ENCODE peak calls at places on chromosomes 1 and 21, in four cellular contexts. E is astrocyte of the spinal cord; F is CD8-positive, alpha-beta T cell; O is astrocyte of the cerebellum. V is an unnamed sample.

GRCh38 chr1:207423560-207424292 is 30.4 kb upstream of the CR2 start:
- DNase-seq in E (no peak), F (no peak), O (no peak), V (no peak)

GRCh38 chr1:119783354-119784126 is 14.8 kb upstream of the HMGCS2 start:
- DNase-seq in E (no peak), F (no peak), O (no peak), V (no peak)

GRCh38 chr1:12052008-12052573 is 11.0 kb upstream of the TNFRSF8 start:
- DNase-seq in E (peak; percentile 76), F (no peak), O (peak; percentile 47), V (no peak)

GRCh38 chr21:43352568-43353281 is 74.2 kb downstream of the SIK1 start:
- DNase-seq in E (no peak), F (no peak), O (no peak), V (peak; percentile 67)

GRCh38 chr1:222283147-222283768 is 264.6 kb downstream of the HHIPL2 start:
- DNase-seq in E (peak; percentile 54), F (no peak), O (no peak), V (no peak)

GRCh38 chr1:72230746-72231145 is 51.6 kb downstream of the NEGR1 start:
- DNase-seq in E (peak; percentile 15), F (no peak), O (no peak), V (no peak)

GRCh38 chr1:221294244-221294643 is 415.0 kb downstream of the HLX start:
- DNase-seq in E (no peak), F (no peak), O (no peak), V (no peak)

GRCh38 chr1:83849191-83850061 is 149.5 kb downstream of the TTLL7 start:
- DNase-seq in E (no peak), F (no peak), O (no peak), V (no peak)

GRCh38 chr21:16075594-16076282 is 346.0 kb downstream of the USP25 start:
- DNase-seq in E (no peak), F (no peak), O (no peak), V (no peak)

GRCh38 chr1:19044975-19045831 is 88.7 kb upstream of the IFFO2 start:
- DNase-seq in E (peak; percentile 51), F (no peak), O (no peak), V (no peak)

GRCh38 chr1:182974792-182975191 is 21.8 kb upstream of the SHCBP1L start:
- DNase-seq in E (no peak), F (no peak), O (no peak), V (no peak)

GRCh38 chr1:41547781-41548560 is 63.5 kb upstream of the EDN2 start:
- DNase-seq in E (no peak), F (no peak), O (no peak), V (peak; percentile 7)

GRCh38 chr1:209839875-209840491 is 12.2 kb downstream of the UTP25 start:
- DNase-seq in E (peak; percentile 95), F (no peak), O (peak; percentile 79), V (no peak)

GRCh38 chr1:119139393-119139792 is 1.1 kb downstream of the WARS2 start:
- DNase-seq in E (no peak), F (peak; percentile 25), O (no peak), V (no peak)

GRCh38 chr21:42351626-42352432 is 1.0 kb upstream of the TFF2 start:
- DNase-seq in E (no peak), F (no peak), O (no peak), V (no peak)

GRCh38 chr1:31977361-31978131 is 36.1 kb upstream of the KHDRBS1 start:
- DNase-seq in E (peak; percentile 20), F (no peak), O (no peak), V (no peak)

GRCh38 chr21:42536601-42537000 is 22.9 kb downstream of the SLC37A1 start:
- DNase-seq in E (no peak), F (no peak), O (no peak), V (no peak)

GRCh38 chr1:2233997-2234761 is 6.1 kb downstream of the SKI start:
- DNase-seq in E (peak; percentile 75), F (peak; percentile 83), O (no peak), V (no peak)

GRCh38 chr1:178529364-178530036 is 16.6 kb downstream of the TEX35 start:
- DNase-seq in E (no peak), F (no peak), O (no peak), V (no peak)

GRCh38 chr1:178528963-178529355 is 16.1 kb downstream of the TEX35 start:
- DNase-seq in E (no peak), F (no peak), O (no peak), V (no peak)

GRCh38 chr1:178530037-178530402 is 17.1 kb downstream of the TEX35 start:
- DNase-seq in E (peak; percentile 69), F (no peak), O (no peak), V (no peak)

GRCh38 chr1:178528219-178528962 is 15.5 kb downstream of the TEX35 start:
- DNase-seq in E (no peak), F (no peak), O (no peak), V (no peak)

GRCh38 chr1:178527117-178527516 is 14.2 kb downstream of the TEX35 start:
- DNase-seq in E (no peak), F (no peak), O (no peak), V (no peak)
- H3K4me3 ChIP-seq in E (no peak overlapping the region), F (no peak overlapping the region), O (no peak overlapping the region), V (no peak overlapping the region)

DNA sequence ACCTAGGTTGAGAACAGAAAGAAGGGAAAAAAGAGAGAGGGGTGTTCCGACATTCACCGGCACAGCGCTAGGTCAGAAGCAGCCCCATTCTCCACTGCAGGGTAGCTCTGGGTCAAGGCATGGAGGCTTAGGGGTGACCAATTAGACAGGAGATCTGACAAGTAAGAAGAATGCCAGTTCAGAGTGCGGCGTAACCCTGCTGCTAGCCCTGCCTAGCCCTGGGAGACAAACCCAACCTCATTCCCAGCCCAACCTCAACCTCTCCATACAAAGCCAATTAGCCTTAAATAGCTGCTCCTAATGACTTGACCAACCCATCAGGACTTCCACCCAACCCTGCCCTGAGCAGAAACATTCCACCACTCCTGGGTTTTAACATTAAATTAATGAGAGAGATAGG is 3.4 kb downstream of the PRELP start:
- DNase-seq in E (no peak), F (no peak), O (no peak), V (no peak)
- H3K4me3 ChIP-seq in E (no peak overlapping the region), F (no peak overlapping the region), O (no peak overlapping the region), V (no peak overlapping the region)

DNA sequence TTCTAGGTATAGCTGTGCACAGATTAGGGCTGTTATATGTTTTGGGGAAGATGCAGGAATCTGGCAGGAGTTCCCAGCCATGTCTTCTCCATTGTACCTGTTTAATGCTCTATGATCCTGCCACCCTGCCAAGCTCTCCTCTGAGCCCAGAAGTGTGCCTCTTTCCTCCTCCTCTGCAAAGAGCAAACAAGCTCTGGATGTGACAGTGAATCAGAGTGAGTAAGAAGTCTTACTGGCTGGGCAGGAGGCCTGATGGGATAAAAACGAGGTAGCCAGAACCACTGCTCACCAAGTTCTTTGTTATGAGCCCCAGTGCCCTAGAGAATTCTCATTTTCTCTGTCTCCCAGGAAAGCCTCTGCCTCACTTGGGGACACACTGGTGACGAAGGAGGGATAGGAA is 69.0 kb downstream of the BRINP2 start:
- DNase-seq in E (no peak), F (no peak), O (no peak), V (no peak)
- H3K4me3 ChIP-seq in E (no peak overlapping the region), F (no peak overlapping the region), O (no peak overlapping the region), V (no peak overlapping the region)

GRCh38 chr1:231734417-231734816 is 107.8 kb downstream of the DISC1 start:
- DNase-seq in E (no peak), F (no peak), O (no peak), V (no peak)

GRCh38 chr1:231743966-231744365 is 117.4 kb downstream of the DISC1 start:
- DNase-seq in E (no peak), F (no peak), O (no peak), V (no peak)

GRCh38 chr1:231733672-231734071 is 107.1 kb downstream of the DISC1 start:
- DNase-seq in E (no peak), F (no peak), O (no peak), V (no peak)

GRCh38 chr1:231733063-231733462 is 106.5 kb downstream of the DISC1 start:
- DNase-seq in E (no peak), F (no peak), O (no peak), V (no peak)

DNA sequence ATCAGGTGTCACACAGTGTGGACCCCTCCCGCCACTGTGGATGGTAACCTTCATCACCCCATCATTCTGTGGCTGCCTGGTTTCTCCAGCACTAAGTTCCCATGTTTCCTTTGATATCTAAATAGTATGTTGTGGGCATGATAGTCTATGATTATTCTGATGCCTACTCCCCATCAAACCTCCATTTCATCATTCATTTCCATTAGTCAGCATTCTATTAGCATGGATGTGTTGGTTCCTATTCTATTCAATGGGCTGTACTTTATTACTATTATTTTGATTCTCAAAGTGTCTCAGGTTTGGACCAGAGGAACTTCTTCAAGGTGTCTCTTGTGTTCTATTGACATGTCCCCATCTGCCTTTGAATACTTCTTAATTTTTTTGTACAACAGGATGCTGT is 112.0 kb downstream of the DISC1 start:
- DNase-seq in E (no peak), F (no peak), O (no peak), V (no peak)
- H3K4me3 ChIP-seq in E (no peak overlapping the region), F (no peak overlapping the region), O (no peak overlapping the region), V (no peak overlapping the region)

DNA sequence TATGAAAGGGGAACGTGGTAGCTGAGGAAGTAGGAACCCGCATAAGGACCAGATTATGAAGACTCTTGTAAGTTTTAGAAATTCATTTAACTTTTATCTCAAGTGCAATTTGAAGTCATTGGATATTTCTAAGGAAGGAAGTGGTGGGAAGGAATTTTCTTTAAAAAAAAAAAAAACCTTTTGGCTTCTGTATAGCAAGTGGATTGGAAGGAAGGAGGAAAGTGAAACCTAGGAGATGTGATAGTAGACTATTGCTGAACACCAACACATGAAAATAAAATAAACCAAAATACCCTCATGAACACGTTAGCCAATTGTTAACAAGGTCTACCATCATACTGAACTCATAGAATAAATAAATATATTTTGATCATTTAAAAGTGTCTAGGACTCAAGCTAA is 118.9 kb downstream of the TNFSF18 start:
- DNase-seq in E (no peak), F (no peak), O (no peak), V (no peak)
- H3K4me3 ChIP-seq in E (no peak overlapping the region), F (no peak overlapping the region), O (no peak overlapping the region), V (no peak overlapping the region)

DNA sequence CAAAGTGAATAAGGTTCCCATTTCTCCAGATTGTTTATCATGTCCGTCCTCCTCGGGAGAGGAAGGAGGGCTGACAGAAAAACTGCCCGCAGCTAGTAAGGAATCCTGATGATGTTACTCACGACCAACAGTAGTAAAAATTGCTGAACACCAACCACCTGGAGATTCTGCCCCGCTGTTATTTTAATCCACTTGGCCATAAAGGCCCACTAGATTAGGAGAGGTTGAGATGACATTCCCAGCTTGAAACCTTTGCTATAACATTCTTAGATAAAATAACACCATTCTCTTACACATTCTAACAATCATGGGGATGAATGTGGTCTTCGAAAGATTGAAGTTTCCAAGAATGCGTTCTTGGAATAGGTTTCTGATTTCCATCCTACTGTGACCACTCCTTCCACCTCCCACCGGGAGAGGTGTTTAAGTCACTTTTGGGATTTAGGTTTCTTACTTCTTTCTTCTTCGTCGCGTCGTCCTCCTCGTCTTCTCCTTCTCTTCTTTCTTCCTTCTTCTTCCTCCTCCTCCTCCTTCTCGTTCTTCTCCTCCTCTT is 1.9 kb downstream of the CACHD1 start:
- DNase-seq in E (peak; percentile 31), F (no peak), O (no peak), V (no peak)
- H3K4me3 ChIP-seq in E (peak overlapping the region; percentile 57), F (peak overlapping the region; percentile 65), O (peak overlapping the region; percentile 54), V (no peak overlapping the region)